ENCODE peak calls at places on chromosomes 16 and 17, in eight cellular contexts. One of them, this sample, is unnamed. For H3K4me1, the result is how much of the 10 kb centered on the place peaks cover.

GRCh38 chr16:14600164-14600563 is 29.9 kb downstream of the PARN start:
- DNase-seq in adrenal gland: no peak
- DNase-seq in IMR-90: peak
- DNase-seq in suprapubic skin: no peak
- DNase-seq in heart left ventricle: no peak
- DNase-seq in stomach: no peak
- DNase-seq in uterus: no peak
- DNase-seq in body of pancreas: peak
- DNase-seq in this sample: no peak

GRCh38 chr17:12691173-12691572 is 25.5 kb downstream of the MYOCD start:
- DNase-seq in adrenal gland: no peak
- DNase-seq in IMR-90: peak
- DNase-seq in suprapubic skin: no peak
- DNase-seq in heart left ventricle: no peak
- DNase-seq in stomach: no peak
- DNase-seq in uterus: peak
- DNase-seq in body of pancreas: peak
- DNase-seq in this sample: no peak

GRCh38 chr16:69917739-69918138 is 33.4 kb upstream of the CLEC18A start:
- DNase-seq in adrenal gland: peak
- DNase-seq in IMR-90: peak
- DNase-seq in suprapubic skin: no peak
- DNase-seq in heart left ventricle: peak
- DNase-seq in stomach: no peak
- DNase-seq in uterus: peak
- DNase-seq in body of pancreas: peak
- DNase-seq in this sample: no peak

GRCh38 chr17:31654936-31655335 is 204.1 kb downstream of the COPRS start:
- DNase-seq in adrenal gland: no peak
- DNase-seq in IMR-90: peak
- DNase-seq in suprapubic skin: no peak
- DNase-seq in heart left ventricle: peak
- DNase-seq in stomach: no peak
- DNase-seq in uterus: no peak
- DNase-seq in body of pancreas: no peak
- DNase-seq in this sample: no peak

GRCh38 chr17:11506635-11507034 is 91.6 kb upstream of the DNAH9 start:
- DNase-seq in adrenal gland: peak
- DNase-seq in IMR-90: no peak
- DNase-seq in suprapubic skin: no peak
- DNase-seq in heart left ventricle: no peak
- DNase-seq in stomach: no peak
- DNase-seq in uterus: no peak
- DNase-seq in body of pancreas: peak
- DNase-seq in this sample: no peak

GRCh38 chr17:78492116-78492799 is 84.9 kb downstream of the DNAH17 start:
- DNase-seq in adrenal gland: no peak
- DNase-seq in IMR-90: no peak
- DNase-seq in suprapubic skin: no peak
- DNase-seq in heart left ventricle: no peak
- DNase-seq in stomach: no peak
- DNase-seq in uterus: no peak
- DNase-seq in body of pancreas: no peak
- DNase-seq in this sample: no peak

GRCh38 chr17:41631025-41631889 is 6.9 kb upstream of the KRT17 start:
- DNase-seq in adrenal gland: no peak
- DNase-seq in IMR-90: no peak
- DNase-seq in suprapubic skin: no peak
- DNase-seq in heart left ventricle: no peak
- DNase-seq in stomach: no peak
- DNase-seq in uterus: no peak
- DNase-seq in body of pancreas: no peak
- DNase-seq in this sample: no peak

GRCh38 chr17:30554839-30555751 is 77.9 kb downstream of the GOSR1 start:
- DNase-seq in adrenal gland: peak
- DNase-seq in IMR-90: peak
- DNase-seq in suprapubic skin: no peak
- DNase-seq in heart left ventricle: no peak
- DNase-seq in stomach: peak
- DNase-seq in uterus: no peak
- DNase-seq in body of pancreas: no peak
- DNase-seq in this sample: no peak

GRCh38 chr17:78748730-78749317 is 33.2 kb downstream of the CYTH1 start:
- DNase-seq in adrenal gland: peak
- DNase-seq in IMR-90: peak
- DNase-seq in suprapubic skin: peak
- DNase-seq in heart left ventricle: peak
- DNase-seq in stomach: peak
- DNase-seq in uterus: peak
- DNase-seq in body of pancreas: peak
- DNase-seq in this sample: peak

GRCh38 chr16:89711601-89712475 is 8.9 kb downstream of the VPS9D1 start:
- DNase-seq in adrenal gland: no peak
- DNase-seq in IMR-90: peak
- DNase-seq in suprapubic skin: no peak
- DNase-seq in heart left ventricle: peak
- DNase-seq in stomach: peak
- DNase-seq in uterus: no peak
- DNase-seq in body of pancreas: peak
- DNase-seq in this sample: peak

GRCh38 chr16:55444754-55445485 is 34.1 kb upstream of the MMP2 start:
- DNase-seq in adrenal gland: peak
- DNase-seq in IMR-90: no peak
- DNase-seq in suprapubic skin: no peak
- DNase-seq in heart left ventricle: peak
- DNase-seq in stomach: no peak
- DNase-seq in uterus: no peak
- DNase-seq in body of pancreas: peak
- DNase-seq in this sample: peak

GRCh38 chr17:35372846-35373531 is 432 bp downstream of the SLFN11 start:
- DNase-seq in adrenal gland: no peak
- DNase-seq in IMR-90: no peak
- DNase-seq in suprapubic skin: no peak
- DNase-seq in heart left ventricle: no peak
- DNase-seq in stomach: peak
- DNase-seq in uterus: peak
- DNase-seq in body of pancreas: peak
- DNase-seq in this sample: peak

GRCh38 chr17:17076066-17076465 is 33.8 kb downstream of the MPRIP start:
- DNase-seq in adrenal gland: no peak
- DNase-seq in IMR-90: no peak
- DNase-seq in suprapubic skin: no peak
- DNase-seq in heart left ventricle: no peak
- DNase-seq in stomach: no peak
- DNase-seq in uterus: peak
- DNase-seq in body of pancreas: no peak
- DNase-seq in this sample: no peak

GRCh38 chr17:6677946-6678345 is 26.4 kb downstream of the C17orf100 start:
- DNase-seq in adrenal gland: no peak
- DNase-seq in IMR-90: no peak
- DNase-seq in suprapubic skin: no peak
- DNase-seq in heart left ventricle: no peak
- DNase-seq in stomach: no peak
- DNase-seq in uterus: no peak
- DNase-seq in body of pancreas: no peak
- DNase-seq in this sample: no peak

GRCh38 chr17:43769859-43770258 is 8.9 kb downstream of the DUSP3 start:
- DNase-seq in adrenal gland: no peak
- DNase-seq in IMR-90: no peak
- DNase-seq in suprapubic skin: no peak
- DNase-seq in heart left ventricle: no peak
- DNase-seq in stomach: no peak
- DNase-seq in uterus: no peak
- DNase-seq in body of pancreas: no peak
- DNase-seq in this sample: no peak

GRCh38 chr17:6669479-6670212 is 18.1 kb downstream of the C17orf100 start:
- DNase-seq in adrenal gland: no peak
- DNase-seq in IMR-90: no peak
- DNase-seq in suprapubic skin: peak
- DNase-seq in heart left ventricle: no peak
- DNase-seq in stomach: no peak
- DNase-seq in uterus: no peak
- DNase-seq in body of pancreas: no peak
- DNase-seq in this sample: no peak

GRCh38 chr17:37683454-37683984 is 40.3 kb upstream of the DDX52 start:
- DNase-seq in adrenal gland: no peak
- DNase-seq in IMR-90: no peak
- DNase-seq in suprapubic skin: no peak
- DNase-seq in heart left ventricle: no peak
- DNase-seq in stomach: no peak
- DNase-seq in uterus: no peak
- DNase-seq in body of pancreas: no peak
- DNase-seq in this sample: no peak

GRCh38 chr17:7191571-7192270 is 12.6 kb upstream of the ASGR1 start:
- DNase-seq in adrenal gland: no peak
- DNase-seq in IMR-90: peak
- DNase-seq in suprapubic skin: no peak
- DNase-seq in heart left ventricle: no peak
- DNase-seq in stomach: no peak
- DNase-seq in uterus: peak
- DNase-seq in body of pancreas: peak
- DNase-seq in this sample: no peak

GRCh38 chr17:59846391-59847165 is 46.2 kb downstream of the TUBD1 start:
- DNase-seq in adrenal gland: peak
- DNase-seq in IMR-90: peak
- DNase-seq in suprapubic skin: peak
- DNase-seq in heart left ventricle: no peak
- DNase-seq in stomach: peak
- DNase-seq in uterus: peak
- DNase-seq in body of pancreas: peak
- DNase-seq in this sample: peak

GRCh38 chr16:12455287-12455798 is 348.3 kb downstream of the CPPED1 start:
- DNase-seq in adrenal gland: peak
- DNase-seq in IMR-90: peak
- DNase-seq in suprapubic skin: no peak
- DNase-seq in heart left ventricle: peak
- DNase-seq in stomach: peak
- DNase-seq in uterus: no peak
- DNase-seq in body of pancreas: peak
- DNase-seq in this sample: peak
- H3K4me1 ChIP-seq in adrenal gland: under half
- H3K4me1 ChIP-seq in IMR-90: under half
- H3K4me1 ChIP-seq in suprapubic skin: under half
- H3K4me1 ChIP-seq in heart left ventricle: under half
- H3K4me1 ChIP-seq in stomach: under half
- H3K4me1 ChIP-seq in uterus: under half
- H3K4me1 ChIP-seq in body of pancreas: under half
- H3K4me1 ChIP-seq in this sample: under half

DNA sequence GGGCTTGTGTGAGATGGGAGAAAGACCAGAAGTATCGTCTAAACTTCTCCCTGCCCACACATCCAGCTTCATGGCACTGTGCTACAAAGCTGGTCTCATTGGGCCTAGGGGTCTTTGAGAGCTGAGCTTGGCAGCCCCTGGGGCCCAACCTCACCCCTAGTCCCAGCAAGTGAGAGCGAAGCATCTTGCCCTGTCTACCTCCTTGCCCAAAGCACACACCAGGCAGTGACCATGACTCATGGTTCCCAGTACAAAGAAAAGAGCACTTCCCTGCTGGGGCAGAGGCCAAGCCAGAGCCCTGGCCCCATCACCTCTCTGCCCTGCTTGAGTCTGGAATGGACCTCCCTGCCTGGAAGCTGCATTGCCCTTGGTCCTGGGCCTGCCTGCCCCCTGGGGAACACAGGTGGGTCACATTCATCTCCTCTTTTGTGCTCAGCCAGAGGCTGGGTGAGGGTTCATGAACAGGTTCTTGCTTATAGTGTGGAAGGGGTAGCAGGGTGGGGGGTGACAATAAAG is 1.2 kb downstream of the SLC16A5 start:
- DNase-seq in adrenal gland: no peak
- DNase-seq in IMR-90: no peak
- DNase-seq in suprapubic skin: no peak
- DNase-seq in heart left ventricle: peak
- DNase-seq in stomach: peak
- DNase-seq in uterus: no peak
- DNase-seq in body of pancreas: no peak
- DNase-seq in this sample: peak
- TF ChIP-seq POLR2A in adrenal gland: no peak
- TF ChIP-seq POLR2A in IMR-90: no peak
- TF ChIP-seq POLR2A in suprapubic skin: no peak
- TF ChIP-seq POLR2A in heart left ventricle: no peak
- TF ChIP-seq POLR2A in stomach: no peak
- TF ChIP-seq POLR2A in uterus: no peak
- TF ChIP-seq POLR2A in body of pancreas: no peak
- TF ChIP-seq POLR2A in this sample: no peak

GRCh38 chr17:8956521-8956920 is 9.0 kb downstream of the PIK3R5 start:
- DNase-seq in adrenal gland: no peak
- DNase-seq in IMR-90: no peak
- DNase-seq in suprapubic skin: no peak
- DNase-seq in heart left ventricle: no peak
- DNase-seq in stomach: no peak
- DNase-seq in uterus: no peak
- DNase-seq in body of pancreas: no peak
- DNase-seq in this sample: no peak
- H3K4me1 ChIP-seq in adrenal gland: under half
- H3K4me1 ChIP-seq in IMR-90: under half
- H3K4me1 ChIP-seq in suprapubic skin: under half
- H3K4me1 ChIP-seq in heart left ventricle: under half
- H3K4me1 ChIP-seq in stomach: under half
- H3K4me1 ChIP-seq in uterus: under half
- H3K4me1 ChIP-seq in body of pancreas: under half
- H3K4me1 ChIP-seq in this sample: under half

GRCh38 chr16:3021449-3022207 is 1.5 kb downstream of the TNFRSF12A start:
- DNase-seq in adrenal gland: peak
- DNase-seq in IMR-90: peak
- DNase-seq in suprapubic skin: peak
- DNase-seq in heart left ventricle: peak
- DNase-seq in stomach: peak
- DNase-seq in uterus: peak
- DNase-seq in body of pancreas: peak
- DNase-seq in this sample: peak
- TF ChIP-seq POLR2A in adrenal gland: no peak
- TF ChIP-seq POLR2A in IMR-90: peak
- TF ChIP-seq POLR2A in suprapubic skin: no peak
- TF ChIP-seq POLR2A in heart left ventricle: no peak
- TF ChIP-seq POLR2A in stomach: no peak
- TF ChIP-seq POLR2A in uterus: no peak
- TF ChIP-seq POLR2A in body of pancreas: peak
- TF ChIP-seq POLR2A in this sample: peak

GRCh38 chr16:27352026-27352425 is 38.3 kb downstream of the IL4R start:
- DNase-seq in adrenal gland: no peak
- DNase-seq in IMR-90: no peak
- DNase-seq in suprapubic skin: no peak
- DNase-seq in heart left ventricle: no peak
- DNase-seq in stomach: no peak
- DNase-seq in uterus: no peak
- DNase-seq in body of pancreas: no peak
- DNase-seq in this sample: no peak
- H3K4me1 ChIP-seq in adrenal gland: under half
- H3K4me1 ChIP-seq in IMR-90: under half
- H3K4me1 ChIP-seq in suprapubic skin: under half
- H3K4me1 ChIP-seq in heart left ventricle: under half
- H3K4me1 ChIP-seq in stomach: under half
- H3K4me1 ChIP-seq in uterus: under half
- H3K4me1 ChIP-seq in body of pancreas: under half
- H3K4me1 ChIP-seq in this sample: under half

This sample was measured in transverse colon.